ENCODE peak calls at places on chromosomes 13 and 19, in eight cellular contexts. A is A549; R is lower lobe of right lung; I is BE2C; K is uterus; T is IMR-90; Z is CD4-positive, CD25-positive, alpha-beta regulatory T cell; M is mucosa of descending colon. C is an unnamed sample. For H3K4me1, the result is how much of the 10 kb centered on the place peaks cover.

GRCh38 chr19:46393456-46394397 is 19.6 kb downstream of the CCDC8 start:
- DNase-seq in A (no peak), R (peak), I (no peak), K (no peak), T (no peak), Z (no peak), M (peak), C (no peak)

GRCh38 chr13:75308222-75308621 is 173.7 kb downstream of the TBC1D4 start:
- DNase-seq in A (no peak), R (no peak), I (no peak), K (no peak), T (peak), Z (peak), M (no peak), C (no peak)

GRCh38 chr13:29707876-29708543 is 112.5 kb upstream of the SLC7A1 start:
- DNase-seq in A (peak), R (no peak), I (peak), K (no peak), T (peak), Z (peak), M (peak), C (peak)

GRCh38 chr19:4759388-4760284 is 31.9 kb upstream of the FEM1A start:
- DNase-seq in A (peak), R (peak), I (peak), K (peak), T (peak), Z (peak), M (peak), C (peak)

GRCh38 chr19:30519607-30520205 is 147.5 kb downstream of the ZNF536 start:
- DNase-seq in A (no peak), R (no peak), I (no peak), K (no peak), T (no peak), Z (no peak), M (no peak), C (no peak)

GRCh38 chr13:97866346-97866745 is 87.1 kb upstream of the IPO5 start:
- DNase-seq in A (no peak), R (no peak), I (no peak), K (no peak), T (no peak), Z (no peak), M (no peak), C (no peak)

GRCh38 chr19:4064073-4064550 is 2.6 kb downstream of the ZBTB7A start:
- DNase-seq in A (no peak), R (peak), I (no peak), K (no peak), T (peak), Z (no peak), M (no peak), C (no peak)

GRCh38 chr19:30395283-30395682 is 23.1 kb downstream of the ZNF536 start:
- DNase-seq in A (no peak), R (no peak), I (no peak), K (no peak), T (no peak), Z (no peak), M (no peak), C (no peak)

GRCh38 chr19:39752390-39752789 is 14.6 kb upstream of the CLC start:
- DNase-seq in A (no peak), R (no peak), I (no peak), K (no peak), T (no peak), Z (no peak), M (no peak), C (no peak)

GRCh38 chr13:40205771-40206240 is 460.6 kb downstream of the FOXO1 start:
- DNase-seq in A (no peak), R (no peak), I (no peak), K (no peak), T (no peak), Z (peak), M (no peak), C (no peak)

GRCh38 chr19:50859849-50860248 is 5.1 kb downstream of the KLK3 start:
- DNase-seq in A (no peak), R (no peak), I (no peak), K (no peak), T (no peak), Z (no peak), M (no peak), C (no peak)

GRCh38 chr19:50896591-50897190 is 14.5 kb downstream of the KLK4 start:
- DNase-seq in A (no peak), R (no peak), I (peak), K (no peak), T (peak), Z (no peak), M (no peak), C (no peak)

GRCh38 chr13:19845758-19846157 is 17.7 kb downstream of the ZMYM5 start:
- DNase-seq in A (peak), R (no peak), I (no peak), K (peak), T (peak), Z (peak), M (no peak), C (peak)

GRCh38 chr19:55487884-55488687 is at the start of gene SSC5D:
- DNase-seq in A (no peak), R (no peak), I (peak), K (peak), T (peak), Z (no peak), M (peak), C (no peak)

GRCh38 chr19:5150331-5150901 is 181.5 kb downstream of the KDM4B start:
- DNase-seq in A (no peak), R (peak), I (no peak), K (no peak), T (no peak), Z (no peak), M (no peak), C (no peak)

GRCh38 chr13:33230178-33230881 is 55.2 kb downstream of the STARD13 start:
- DNase-seq in A (no peak), R (no peak), I (no peak), K (no peak), T (peak), Z (no peak), M (no peak), C (no peak)

GRCh38 chr19:10551698-10552301 is 8.1 kb downstream of the ATG4D start:
- DNase-seq in A (no peak), R (no peak), I (peak), K (no peak), T (no peak), Z (peak), M (peak), C (no peak)

GRCh38 chr19:3849092-3849491 is 19.7 kb downstream of the ZFR2 start:
- DNase-seq in A (no peak), R (no peak), I (peak), K (no peak), T (no peak), Z (peak), M (no peak), C (peak)

GRCh38 chr19:47725759-47726401 is 12.7 kb downstream of the EHD2 start:
- DNase-seq in A (no peak), R (peak), I (no peak), K (no peak), T (no peak), Z (no peak), M (no peak), C (no peak)

GRCh38 chr13:43942301-43942700 is 62.6 kb downstream of the LACC1 start:
- DNase-seq in A (no peak), R (no peak), I (no peak), K (no peak), T (peak), Z (no peak), M (no peak), C (no peak)

GRCh38 chr19:15337202-15337601 is 4.9 kb upstream of the BRD4 start:
- DNase-seq in A (no peak), R (no peak), I (no peak), K (no peak), T (peak), Z (no peak), M (no peak), C (no peak)

GRCh38 chr13:75101997-75102720 is 379.8 kb downstream of the TBC1D4 start:
- DNase-seq in A (no peak), R (no peak), I (peak), K (no peak), T (peak), Z (no peak), M (no peak), C (no peak)

GRCh38 chr13:95924389-95924994 is 128.7 kb downstream of the UGGT2 start:
- DNase-seq in A (peak), R (no peak), I (no peak), K (no peak), T (peak), Z (no peak), M (no peak), C (no peak)

GRCh38 chr13:46168341-46168740 is 13.6 kb downstream of the LCP1 start:
- DNase-seq in A (no peak), R (peak), I (no peak), K (peak), T (no peak), Z (no peak), M (no peak), C (no peak)

GRCh38 chr13:46166947-46167610 is 14.9 kb downstream of the LCP1 start:
- DNase-seq in A (no peak), R (no peak), I (no peak), K (no peak), T (no peak), Z (no peak), M (no peak), C (no peak)

GRCh38 chr13:46164661-46165060 is 17.3 kb downstream of the LCP1 start:
- DNase-seq in A (no peak), R (no peak), I (no peak), K (no peak), T (no peak), Z (no peak), M (no peak), C (no peak)

GRCh38 chr13:46166221-46166584 is 15.8 kb downstream of the LCP1 start:
- DNase-seq in A (no peak), R (no peak), I (no peak), K (no peak), T (no peak), Z (no peak), M (no peak), C (no peak)

GRCh38 chr13:46165485-46166220 is 16.3 kb downstream of the LCP1 start:
- DNase-seq in A (no peak), R (no peak), I (no peak), K (no peak), T (no peak), Z (no peak), M (no peak), C (no peak)
- H3K4me1 ChIP-seq in A (under half), R (half or more), I (under half), K (under half), T (under half), Z (half or more), M (under half), C (under half)

DNA sequence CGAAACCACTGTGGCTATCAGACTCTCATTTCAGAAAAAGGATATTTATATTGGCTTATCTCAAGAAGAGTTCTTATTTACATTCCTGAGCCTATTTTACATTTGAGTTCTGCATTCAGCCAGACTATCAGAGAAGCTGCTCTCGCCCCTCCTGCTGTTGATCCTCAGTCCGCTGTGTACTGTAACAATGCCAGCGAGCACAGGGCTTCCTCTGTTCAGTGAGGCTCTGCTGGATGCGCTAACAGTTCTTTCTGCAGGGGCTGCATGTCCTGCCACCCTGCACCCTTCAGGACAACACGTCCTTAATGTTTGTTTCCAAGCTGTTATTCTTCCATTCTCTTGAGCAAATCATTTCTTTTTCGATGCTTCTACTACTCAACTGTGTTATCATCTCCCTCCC is 463.7 kb upstream of the SGCG start:
- DNase-seq in A (no peak), R (no peak), I (no peak), K (no peak), T (no peak), Z (no peak), M (no peak), C (no peak)
- H3K4me1 ChIP-seq in A (under half), R (under half), I (under half), K (under half), T (under half), Z (under half), M (under half), C (under half)

GRCh38 chr13:79772811-79773210 is 291.9 kb downstream of the NDFIP2 start:
- DNase-seq in A (no peak), R (no peak), I (no peak), K (no peak), T (no peak), Z (no peak), M (no peak), C (no peak)

GRCh38 chr13:79779061-79779460 is 298.1 kb downstream of the NDFIP2 start:
- DNase-seq in A (no peak), R (no peak), I (no peak), K (no peak), T (no peak), Z (no peak), M (no peak), C (no peak)

GRCh38 chr13:79777504-79777903 is 296.5 kb downstream of the NDFIP2 start:
- DNase-seq in A (no peak), R (no peak), I (no peak), K (no peak), T (no peak), Z (no peak), M (no peak), C (no peak)

GRCh38 chr13:79776538-79776937 is 295.6 kb downstream of the NDFIP2 start:
- DNase-seq in A (no peak), R (no peak), I (no peak), K (no peak), T (peak), Z (no peak), M (no peak), C (no peak)

GRCh38 chr13:79775830-79776229 is 294.9 kb downstream of the NDFIP2 start:
- DNase-seq in A (peak), R (no peak), I (peak), K (no peak), T (peak), Z (no peak), M (peak), C (peak)
- H3K4me1 ChIP-seq in A (under half), R (under half), I (under half), K (under half), T (under half), Z (under half), M (under half), C (under half)

DNA sequence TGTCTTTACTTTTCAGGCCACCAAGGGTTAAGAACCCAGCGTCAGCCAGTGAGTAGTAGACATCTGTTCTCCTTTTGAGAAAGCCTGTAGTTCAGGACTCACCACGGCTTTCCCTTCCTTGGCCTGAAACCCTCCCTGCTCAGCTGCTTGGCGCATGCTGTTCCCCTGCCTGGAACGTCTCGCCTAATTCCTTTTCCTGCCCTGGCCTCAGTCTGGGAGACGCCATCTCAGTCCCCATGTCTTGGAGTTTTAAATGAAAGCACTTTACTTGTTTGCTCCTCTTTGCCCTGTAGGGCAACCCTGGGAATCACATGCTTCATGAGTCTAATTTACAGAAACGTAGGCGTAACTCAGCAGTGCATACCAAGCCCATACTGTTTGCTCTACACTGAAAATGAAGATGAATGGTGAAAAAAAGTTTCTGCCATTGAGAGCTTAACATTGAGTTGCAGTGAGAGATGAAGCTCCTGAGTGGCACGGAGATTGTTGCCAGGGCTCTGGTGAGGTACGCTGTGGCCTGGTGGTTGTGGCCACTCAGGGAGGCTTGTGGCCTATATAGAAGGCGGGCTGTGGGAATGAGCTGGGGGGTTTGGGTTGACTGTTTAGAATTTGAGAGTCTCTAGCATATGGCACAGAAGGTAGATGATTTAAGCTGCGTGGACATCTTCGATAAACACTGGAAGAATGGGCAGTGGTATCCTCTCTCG is 52.8 kb downstream of the GATAD2A start:
- DNase-seq in A (no peak), R (peak), I (no peak), K (no peak), T (no peak), Z (no peak), M (peak), C (no peak)
- H3K4me1 ChIP-seq in A (under half), R (half or more), I (under half), K (under half), T (half or more), Z (half or more), M (half or more), C (under half)

GRCh38 chr19:18419699-18420460 is 682 bp downstream of the SSBP4 start:
- DNase-seq in A (no peak), R (peak), I (peak), K (no peak), T (no peak), Z (peak), M (peak), C (peak)

GRCh38 chr19:18418034-18418724 is 1.0 kb upstream of the SSBP4 start:
- DNase-seq in A (no peak), R (peak), I (no peak), K (peak), T (no peak), Z (peak), M (peak), C (no peak)

GRCh38 chr19:18420931-18421330 is 1.7 kb downstream of the SSBP4 start:
- DNase-seq in A (no peak), R (peak), I (no peak), K (no peak), T (no peak), Z (no peak), M (no peak), C (no peak)

GRCh38 chr19:18418725-18419194 is 438 bp upstream of the SSBP4 start:
- DNase-seq in A (no peak), R (peak), I (no peak), K (no peak), T (no peak), Z (no peak), M (peak), C (peak)

DNA sequence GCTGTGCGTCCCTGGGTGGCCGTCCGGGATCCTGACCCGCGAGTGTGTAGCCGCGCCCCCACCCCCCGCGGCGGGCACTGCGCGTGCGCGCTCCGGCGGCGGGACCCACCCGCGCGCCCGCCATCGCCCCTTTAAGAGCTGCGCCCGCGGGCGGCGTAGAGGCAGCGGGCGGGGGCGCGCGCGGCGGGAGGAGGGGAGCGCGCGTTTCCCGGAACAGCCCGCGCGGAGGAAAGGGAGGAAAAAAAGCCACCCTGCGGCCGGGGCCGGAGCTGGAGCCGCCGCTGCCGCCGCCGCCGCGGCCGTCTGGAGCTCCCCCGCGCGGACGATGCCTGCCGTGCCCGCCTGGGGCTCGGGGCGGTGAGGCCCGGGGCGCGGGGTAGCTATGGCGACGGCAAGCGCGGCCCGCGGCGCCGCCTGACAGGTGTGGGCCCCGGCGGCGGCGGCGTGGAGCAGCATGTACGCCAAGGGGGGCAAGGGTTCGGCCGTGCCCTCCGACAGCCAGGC is at the start of gene SSBP4:
- DNase-seq in A (no peak), R (peak), I (peak), K (peak), T (peak), Z (peak), M (peak), C (peak)
- H3K4me1 ChIP-seq in A (half or more), R (half or more), I (under half), K (under half), T (under half), Z (half or more), M (under half), C (under half)

GRCh38 chr19:6736169-6736916 is 1.0 kb downstream of the GPR108 start:
- DNase-seq in A (peak), R (peak), I (peak), K (peak), T (peak), Z (peak), M (peak), C (peak)
- H3K4me1 ChIP-seq in A (under half), R (under half), I (under half), K (under half), T (under half), Z (under half), M (under half), C (under half)